ENCODE peak calls at places on chromosomes 2 and 18, in ten cellular contexts. One of them, this sample, is unnamed.

GRCh38 chr2:216860738-216861137 is 874 bp upstream of the TNP1 start:
- DNase-seq in K562: no peak
- DNase-seq in sigmoid colon: no peak
- DNase-seq in stomach: no peak
- DNase-seq in tibial nerve: no peak
- DNase-seq in ovary: no peak
- DNase-seq in A549: no peak
- DNase-seq in esophagus muscularis mucosa: no peak
- DNase-seq in transverse colon: no peak
- DNase-seq in H1: no peak
- DNase-seq in this sample: no peak

GRCh38 chr18:23926590-23926989 is 88.0 kb upstream of the TTC39C start:
- DNase-seq in esophagus muscularis mucosa: no peak
- DNase-seq in H1: no peak
- DNase-seq in transverse colon: no peak
- DNase-seq in ovary: no peak
- DNase-seq in sigmoid colon: no peak
- DNase-seq in K562: no peak
- DNase-seq in stomach: no peak
- DNase-seq in tibial nerve: no peak
- DNase-seq in A549: no peak
- DNase-seq in this sample: no peak

GRCh38 chr2:121093735-121094520 is 191.1 kb downstream of the TFCP2L1 start:
- DNase-seq in esophagus muscularis mucosa: no peak
- DNase-seq in tibial nerve: no peak
- DNase-seq in transverse colon: no peak
- DNase-seq in ovary: no peak
- DNase-seq in A549: no peak
- DNase-seq in K562: no peak
- DNase-seq in sigmoid colon: peak
- DNase-seq in stomach: no peak
- DNase-seq in H1: no peak
- DNase-seq in this sample: no peak

GRCh38 chr2:212815453-212815852 is 276.9 kb upstream of the ERBB4 start:
- DNase-seq in stomach: no peak
- DNase-seq in esophagus muscularis mucosa: no peak
- DNase-seq in A549: no peak
- DNase-seq in H1: no peak
- DNase-seq in tibial nerve: no peak
- DNase-seq in transverse colon: no peak
- DNase-seq in sigmoid colon: no peak
- DNase-seq in ovary: no peak
- DNase-seq in K562: no peak
- DNase-seq in this sample: no peak

GRCh38 chr2:22449676-22450075 is 935.3 kb upstream of the KLHL29 start:
- DNase-seq in ovary: no peak
- DNase-seq in H1: no peak
- DNase-seq in esophagus muscularis mucosa: no peak
- DNase-seq in K562: no peak
- DNase-seq in tibial nerve: no peak
- DNase-seq in stomach: no peak
- DNase-seq in sigmoid colon: no peak
- DNase-seq in A549: no peak
- DNase-seq in transverse colon: no peak
- DNase-seq in this sample: no peak

GRCh38 chr2:159713691-159714585 is 1.6 kb downstream of the MARCHF7 start:
- DNase-seq in stomach: no peak
- DNase-seq in transverse colon: no peak
- DNase-seq in esophagus muscularis mucosa: no peak
- DNase-seq in sigmoid colon: no peak
- DNase-seq in ovary: no peak
- DNase-seq in A549: peak
- DNase-seq in H1: no peak
- DNase-seq in tibial nerve: no peak
- DNase-seq in K562: peak
- DNase-seq in this sample: no peak

GRCh38 chr2:62824378-62824777 is 118.9 kb downstream of the EHBP1 start:
- DNase-seq in A549: no peak
- DNase-seq in tibial nerve: no peak
- DNase-seq in transverse colon: no peak
- DNase-seq in stomach: no peak
- DNase-seq in H1: no peak
- DNase-seq in esophagus muscularis mucosa: no peak
- DNase-seq in K562: no peak
- DNase-seq in sigmoid colon: no peak
- DNase-seq in ovary: no peak
- DNase-seq in this sample: no peak

GRCh38 chr2:73071452-73072399 is at the start of gene SFXN5:
- DNase-seq in A549: peak
- DNase-seq in stomach: peak
- DNase-seq in transverse colon: peak
- DNase-seq in ovary: peak
- DNase-seq in sigmoid colon: peak
- DNase-seq in tibial nerve: peak
- DNase-seq in esophagus muscularis mucosa: peak
- DNase-seq in K562: peak
- DNase-seq in H1: peak
- DNase-seq in this sample: peak

GRCh38 chr2:240219208-240219890 is 78.9 kb upstream of the OTOS start:
- DNase-seq in A549: no peak
- DNase-seq in tibial nerve: no peak
- DNase-seq in K562: no peak
- DNase-seq in sigmoid colon: peak
- DNase-seq in ovary: peak
- DNase-seq in stomach: peak
- DNase-seq in transverse colon: no peak
- DNase-seq in H1: no peak
- DNase-seq in esophagus muscularis mucosa: no peak
- DNase-seq in this sample: no peak

GRCh38 chr2:191650896-191651773 is 26.8 kb upstream of the NABP1 start:
- DNase-seq in H1: no peak
- DNase-seq in sigmoid colon: no peak
- DNase-seq in stomach: no peak
- DNase-seq in ovary: no peak
- DNase-seq in K562: no peak
- DNase-seq in transverse colon: no peak
- DNase-seq in tibial nerve: no peak
- DNase-seq in A549: no peak
- DNase-seq in esophagus muscularis mucosa: no peak
- DNase-seq in this sample: no peak

GRCh38 chr2:30776831-30777652 is 30.2 kb downstream of the CAPN13 start:
- DNase-seq in stomach: peak
- DNase-seq in A549: no peak
- DNase-seq in tibial nerve: no peak
- DNase-seq in H1: no peak
- DNase-seq in transverse colon: peak
- DNase-seq in esophagus muscularis mucosa: peak
- DNase-seq in ovary: no peak
- DNase-seq in K562: no peak
- DNase-seq in sigmoid colon: no peak
- DNase-seq in this sample: no peak

GRCh38 chr2:183532514-183532913 is 408.3 kb downstream of the NUP35 start:
- DNase-seq in A549: no peak
- DNase-seq in tibial nerve: no peak
- DNase-seq in sigmoid colon: no peak
- DNase-seq in H1: no peak
- DNase-seq in ovary: no peak
- DNase-seq in stomach: no peak
- DNase-seq in esophagus muscularis mucosa: no peak
- DNase-seq in transverse colon: no peak
- DNase-seq in K562: no peak
- DNase-seq in this sample: no peak

GRCh38 chr2:16137080-16137755 is 196.9 kb downstream of the MYCN start:
- DNase-seq in sigmoid colon: no peak
- DNase-seq in ovary: no peak
- DNase-seq in H1: no peak
- DNase-seq in transverse colon: no peak
- DNase-seq in K562: no peak
- DNase-seq in tibial nerve: no peak
- DNase-seq in stomach: no peak
- DNase-seq in esophagus muscularis mucosa: peak
- DNase-seq in A549: no peak
- DNase-seq in this sample: no peak

GRCh38 chr2:16632615-16633014 is 33.0 kb downstream of the CYRIA start:
- DNase-seq in H1: no peak
- DNase-seq in sigmoid colon: no peak
- DNase-seq in A549: no peak
- DNase-seq in K562: peak
- DNase-seq in transverse colon: no peak
- DNase-seq in stomach: no peak
- DNase-seq in esophagus muscularis mucosa: no peak
- DNase-seq in tibial nerve: no peak
- DNase-seq in ovary: no peak
- DNase-seq in this sample: no peak

GRCh38 chr18:57961411-57961810 is 82.6 kb upstream of the NEDD4L start:
- DNase-seq in esophagus muscularis mucosa: peak
- DNase-seq in A549: no peak
- DNase-seq in sigmoid colon: no peak
- DNase-seq in ovary: no peak
- DNase-seq in transverse colon: no peak
- DNase-seq in tibial nerve: no peak
- DNase-seq in stomach: no peak
- DNase-seq in H1: no peak
- DNase-seq in K562: no peak
- DNase-seq in this sample: no peak

GRCh38 chr2:149394864-149395263 is 64.5 kb downstream of the LYPD6 start:
- DNase-seq in ovary: no peak
- DNase-seq in K562: no peak
- DNase-seq in transverse colon: no peak
- DNase-seq in A549: no peak
- DNase-seq in H1: no peak
- DNase-seq in sigmoid colon: no peak
- DNase-seq in tibial nerve: no peak
- DNase-seq in stomach: no peak
- DNase-seq in esophagus muscularis mucosa: no peak
- DNase-seq in this sample: no peak

GRCh38 chr2:69642709-69643601 is 584 bp downstream of the AAK1 start:
- DNase-seq in sigmoid colon: peak
- DNase-seq in esophagus muscularis mucosa: no peak
- DNase-seq in stomach: no peak
- DNase-seq in ovary: peak
- DNase-seq in A549: peak
- DNase-seq in H1: no peak
- DNase-seq in tibial nerve: no peak
- DNase-seq in transverse colon: peak
- DNase-seq in K562: peak
- DNase-seq in this sample: peak

GRCh38 chr2:6934758-6935638 is 17.8 kb downstream of the RNF144A start:
- DNase-seq in stomach: no peak
- DNase-seq in transverse colon: no peak
- DNase-seq in tibial nerve: no peak
- DNase-seq in K562: peak
- DNase-seq in sigmoid colon: no peak
- DNase-seq in H1: no peak
- DNase-seq in A549: no peak
- DNase-seq in esophagus muscularis mucosa: peak
- DNase-seq in ovary: peak
- DNase-seq in this sample: no peak

GRCh38 chr18:74635202-74635969 is 37.7 kb downstream of the ZNF407 start:
- DNase-seq in H1: no peak
- DNase-seq in ovary: no peak
- DNase-seq in transverse colon: no peak
- DNase-seq in A549: no peak
- DNase-seq in K562: no peak
- DNase-seq in esophagus muscularis mucosa: no peak
- DNase-seq in stomach: no peak
- DNase-seq in tibial nerve: no peak
- DNase-seq in sigmoid colon: no peak
- DNase-seq in this sample: no peak
- TF ChIP-seq EP300 in H1: no peak
- TF ChIP-seq EP300 in ovary: no peak
- TF ChIP-seq EP300 in transverse colon: no peak
- TF ChIP-seq EP300 in A549: no peak
- TF ChIP-seq EP300 in K562: no peak
- TF ChIP-seq EP300 in esophagus muscularis mucosa: no peak
- TF ChIP-seq EP300 in stomach: no peak
- TF ChIP-seq EP300 in tibial nerve: no peak
- TF ChIP-seq EP300 in sigmoid colon: no peak
- TF ChIP-seq EP300 in this sample: no peak

DNA sequence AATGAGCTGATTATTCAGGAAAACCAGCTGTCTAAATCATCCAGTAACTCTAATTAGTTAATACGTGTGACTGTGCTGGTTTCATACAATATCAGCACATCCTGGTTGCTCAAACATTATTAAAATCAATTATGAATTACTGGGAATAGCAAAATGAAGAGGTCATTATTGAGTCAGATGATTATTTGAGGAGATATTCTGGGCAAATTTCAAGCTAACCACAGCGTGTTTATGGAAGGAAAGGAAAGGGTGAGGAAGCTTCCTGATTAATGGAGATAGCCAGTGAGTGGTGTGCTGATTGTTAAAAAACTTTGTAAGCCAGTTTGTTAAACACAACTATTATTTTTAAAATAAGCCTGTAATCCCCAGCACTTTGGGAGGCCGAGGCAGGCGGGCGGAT is 321.6 kb upstream of the TFPI start:
- DNase-seq in A549: no peak
- DNase-seq in ovary: no peak
- DNase-seq in tibial nerve: no peak
- DNase-seq in sigmoid colon: no peak
- DNase-seq in stomach: no peak
- DNase-seq in esophagus muscularis mucosa: no peak
- DNase-seq in transverse colon: no peak
- DNase-seq in H1: no peak
- DNase-seq in K562: no peak
- DNase-seq in this sample: peak
- TF ChIP-seq POLR2A in A549: no peak
- TF ChIP-seq POLR2A in ovary: no peak
- TF ChIP-seq POLR2A in tibial nerve: no peak
- TF ChIP-seq POLR2A in sigmoid colon: no peak
- TF ChIP-seq POLR2A in stomach: no peak
- TF ChIP-seq POLR2A in esophagus muscularis mucosa: no peak
- TF ChIP-seq POLR2A in transverse colon: no peak
- TF ChIP-seq POLR2A in H1: no peak
- TF ChIP-seq POLR2A in K562: no peak
- TF ChIP-seq POLR2A in this sample: no peak

DNA sequence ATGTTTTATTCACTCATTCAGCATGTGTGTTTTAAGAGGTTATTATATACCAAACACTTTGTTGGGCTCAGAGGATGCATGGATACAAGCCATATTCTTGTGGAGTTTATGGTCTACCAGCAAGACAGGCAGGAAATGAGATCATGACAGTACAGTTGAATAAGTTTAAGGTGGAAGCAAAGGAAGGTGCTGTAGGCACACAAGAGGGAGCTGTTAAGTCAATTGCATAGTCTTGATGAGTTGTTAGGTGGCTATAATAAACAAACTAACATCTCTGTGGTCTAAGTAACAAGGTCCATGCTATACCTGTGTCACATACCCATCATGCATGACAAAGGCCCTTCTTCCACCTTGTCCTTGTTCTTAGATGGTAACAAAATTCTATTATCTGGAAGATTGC is 538.3 kb downstream of the CNTNAP5 start:
- DNase-seq in transverse colon: no peak
- DNase-seq in K562: no peak
- DNase-seq in stomach: no peak
- DNase-seq in H1: no peak
- DNase-seq in A549: no peak
- DNase-seq in tibial nerve: no peak
- DNase-seq in ovary: no peak
- DNase-seq in esophagus muscularis mucosa: no peak
- DNase-seq in sigmoid colon: no peak
- DNase-seq in this sample: no peak
- TF ChIP-seq CTCF in transverse colon: no peak
- TF ChIP-seq CTCF in K562: no peak
- TF ChIP-seq CTCF in stomach: no peak
- TF ChIP-seq CTCF in H1: no peak
- TF ChIP-seq CTCF in A549: no peak
- TF ChIP-seq CTCF in tibial nerve: no peak
- TF ChIP-seq CTCF in ovary: no peak
- TF ChIP-seq CTCF in esophagus muscularis mucosa: no peak
- TF ChIP-seq CTCF in sigmoid colon: no peak
- TF ChIP-seq CTCF in this sample: no peak

GRCh38 chr2:201420442-201421113 is 30.7 kb downstream of the TRAK2 start:
- DNase-seq in H1: no peak
- DNase-seq in esophagus muscularis mucosa: no peak
- DNase-seq in stomach: no peak
- DNase-seq in A549: no peak
- DNase-seq in ovary: no peak
- DNase-seq in tibial nerve: no peak
- DNase-seq in transverse colon: no peak
- DNase-seq in K562: no peak
- DNase-seq in sigmoid colon: no peak
- DNase-seq in this sample: no peak
- TF ChIP-seq EP300 in H1: no peak
- TF ChIP-seq EP300 in esophagus muscularis mucosa: no peak
- TF ChIP-seq EP300 in stomach: no peak
- TF ChIP-seq EP300 in A549: no peak
- TF ChIP-seq EP300 in ovary: no peak
- TF ChIP-seq EP300 in tibial nerve: no peak
- TF ChIP-seq EP300 in transverse colon: no peak
- TF ChIP-seq EP300 in K562: no peak
- TF ChIP-seq EP300 in sigmoid colon: no peak
- TF ChIP-seq EP300 in this sample: no peak